ENCODE peak calls at places on chromosomes 2 and 18, in six cellular contexts. T is psoas muscle, A is lower lobe of right lung, V is heart right ventricle, O is upper lobe of right lung, C is GM23338. J is an unnamed sample.

GRCh38 chr2:191866675-191867506 is 20.0 kb upstream of the CAVIN2 start:
- ATAC-seq in T (peak; percentile 81), A (peak; percentile 92), V (peak; percentile 90), C (no peak), O (peak; percentile 88), J (peak; percentile 93)

GRCh38 chr2:159653962-159654361 is 37.6 kb upstream of the BAZ2B start:
- ATAC-seq in O (no peak), C (no peak), T (no peak), V (no peak), A (no peak), J (no peak)

GRCh38 chr2:60488291-60488690 is 65.2 kb downstream of the BCL11A start:
- ATAC-seq in A (no peak), T (no peak), O (no peak), V (no peak), C (no peak), J (no peak)

GRCh38 chr2:123738643-123739042 is 286.4 kb upstream of the CNTNAP5 start:
- ATAC-seq in O (peak; percentile 72), V (no peak), T (no peak), A (peak; percentile 37), C (no peak), J (no peak)

GRCh38 chr2:109201465-109202420 is 72.7 kb downstream of the SH3RF3 start:
- ATAC-seq in C (no peak), V (peak; percentile 35), T (peak; percentile 35), A (no peak), O (no peak), J (no peak)

GRCh38 chr2:217941886-217942728 is 60.7 kb downstream of the TNS1 start:
- ATAC-seq in C (no peak), V (no peak), T (no peak), O (peak; percentile 55), A (peak; percentile 46), J (no peak)

GRCh38 chr2:238155761-238156694 is 2.7 kb upstream of the ERFE start:
- ATAC-seq in O (no peak), A (no peak), C (no peak), V (no peak), T (peak; percentile 2), J (no peak)

GRCh38 chr18:35176925-35177324 is 63.9 kb upstream of the ZNF397 start:
- ATAC-seq in V (no peak), C (no peak), O (no peak), T (no peak), A (no peak), J (no peak)

GRCh38 chr2:218444692-218445357 is 25.9 kb downstream of the VIL1 start:
- ATAC-seq in O (no peak), A (no peak), T (no peak), C (no peak), V (no peak), J (no peak)

GRCh38 chr18:41731887-41732286 is 223.1 kb upstream of the PIK3C3 start:
- ATAC-seq in V (no peak), C (no peak), A (no peak), T (no peak), O (no peak), J (no peak)

GRCh38 chr18:58567453-58568196 is 61.3 kb downstream of the ALPK2 start:
- ATAC-seq in C (no peak), A (no peak), T (peak; percentile 78), O (no peak), V (peak; percentile 63), J (no peak)

GRCh38 chr18:22200611-22201225 is 31.3 kb downstream of the GATA6 start:
- ATAC-seq in T (no peak), C (peak; percentile 89), A (no peak), V (peak; percentile 58), O (peak; percentile 43), J (no peak)

GRCh38 chr2:99861376-99861760 is 281.0 kb downstream of the AFF3 start:
- ATAC-seq in C (no peak), A (no peak), T (no peak), O (no peak), V (no peak), J (no peak)

GRCh38 chr2:14081526-14081925 is 551.0 kb upstream of the LRATD1 start:
- ATAC-seq in O (no peak), C (no peak), V (no peak), T (no peak), A (no peak), J (no peak)

GRCh38 chr2:180655393-180655792 is 325.0 kb upstream of the UBE2E3 start:
- ATAC-seq in T (no peak), O (no peak), C (no peak), A (no peak), V (no peak), J (no peak)

GRCh38 chr2:86314125-86314524 is 23.3 kb downstream of the REEP1 start:
- ATAC-seq in V (peak; percentile 19), A (no peak), T (peak; percentile 72), O (no peak), C (no peak), J (peak; percentile 70)

GRCh38 chr18:46672062-46672970 is 15.3 kb upstream of the LOXHD1 start:
- ATAC-seq in C (no peak), A (no peak), V (no peak), O (no peak), T (no peak), J (no peak)

GRCh38 chr2:239293450-239294430 is 107.1 kb downstream of the HDAC4 start:
- ATAC-seq in A (peak; percentile 16), O (peak; percentile 44), T (no peak), V (no peak), C (no peak), J (no peak)

GRCh38 chr2:236705295-236706114 is 135.9 kb downstream of the ACKR3 start:
- ATAC-seq in T (peak; percentile 61), A (peak; percentile 65), V (peak; percentile 38), O (peak; percentile 64), C (no peak), J (peak; percentile 82)

GRCh38 chr2:197782121-197782520 is 3.0 kb downstream of the BOLL start:
- ATAC-seq in A (no peak), T (no peak), V (no peak), C (no peak), O (no peak), J (no peak)

GRCh38 chr2:65553504-65554074 is 121.2 kb upstream of the SPRED2 start:
- ATAC-seq in V (no peak), T (no peak), C (no peak), A (no peak), O (no peak), J (no peak)

GRCh38 chr18:64037812-64038414 is 68.0 kb downstream of the SERPINB8 start:
- ATAC-seq in V (no peak), O (no peak), C (peak; percentile 70), T (no peak), A (no peak), J (no peak)
- TF ChIP-seq CTCF in V (peak; percentile 38), O (peak; percentile 58), C (peak; percentile 77), T (peak; percentile 21), A (peak; percentile 52), J (peak; percentile 10)

GRCh38 chr2:12701786-12702660 is 14.7 kb upstream of the TRIB2 start:
- ATAC-seq in T (no peak), O (no peak), A (no peak), V (no peak), C (no peak), J (no peak)
- H3K4me3 ChIP-seq in T (no peak overlapping the region), O (no peak overlapping the region), A (no peak overlapping the region), V (no peak overlapping the region), C (no peak overlapping the region), J (no peak overlapping the region)

DNA sequence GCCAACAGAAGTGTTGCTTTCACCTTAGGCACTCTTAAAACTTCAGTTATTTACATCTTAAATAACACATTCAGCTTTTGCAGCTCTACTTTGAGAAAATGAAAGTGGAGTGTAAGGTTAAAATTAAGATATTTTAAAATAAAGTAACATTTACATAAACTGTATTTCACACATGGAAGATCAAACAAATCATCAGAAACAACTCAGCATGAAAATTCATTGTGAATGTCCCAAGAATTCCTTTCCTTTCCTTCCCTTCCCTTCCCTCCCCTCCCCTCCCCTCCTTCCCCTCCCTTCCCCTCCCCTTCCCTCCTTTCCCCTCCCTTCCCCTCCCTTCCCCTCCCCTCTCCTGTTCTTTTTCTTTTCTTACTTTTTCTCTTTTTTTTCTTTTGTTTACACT is 238.0 kb upstream of the DOK6 start:
- ATAC-seq in V (no peak), O (no peak), T (no peak), A (no peak), C (no peak), J (no peak)
- TF ChIP-seq CTCF in V (no peak), O (no peak), T (no peak), A (no peak), C (no peak), J (no peak)

GRCh38 chr2:168429988-168430387 is 26.1 kb upstream of the CERS6 start:
- ATAC-seq in A (no peak), O (no peak), T (no peak), V (no peak), C (no peak), J (no peak)

GRCh38 chr2:168430431-168430830 is 25.6 kb upstream of the CERS6 start:
- ATAC-seq in T (no peak), A (no peak), C (no peak), V (no peak), O (no peak), J (no peak)

GRCh38 chr2:168432100-168432499 is 24.0 kb upstream of the CERS6 start:
- ATAC-seq in A (no peak), V (no peak), O (no peak), T (no peak), C (no peak), J (no peak)

GRCh38 chr2:168432565-168433186 is 23.4 kb upstream of the CERS6 start:
- ATAC-seq in T (no peak), V (no peak), C (no peak), O (no peak), A (no peak), J (no peak)

GRCh38 chr2:168431301-168432024 is 24.6 kb upstream of the CERS6 start:
- ATAC-seq in V (no peak), O (no peak), C (no peak), A (no peak), T (no peak), J (no peak)
- H3K4me3 ChIP-seq in V (no peak overlapping the region), O (no peak overlapping the region), C (no peak overlapping the region), A (no peak overlapping the region), T (no peak overlapping the region), J (no peak overlapping the region)

GRCh38 chr2:74461187-74462053 is 3.2 kb downstream of the WBP1 start:
- ATAC-seq in O (no peak), A (no peak), T (no peak), V (no peak), C (peak; percentile 1), J (no peak)
- TF ChIP-seq CTCF in O (no peak), A (no peak), T (no peak), V (no peak), C (peak; percentile 55), J (no peak)

DNA sequence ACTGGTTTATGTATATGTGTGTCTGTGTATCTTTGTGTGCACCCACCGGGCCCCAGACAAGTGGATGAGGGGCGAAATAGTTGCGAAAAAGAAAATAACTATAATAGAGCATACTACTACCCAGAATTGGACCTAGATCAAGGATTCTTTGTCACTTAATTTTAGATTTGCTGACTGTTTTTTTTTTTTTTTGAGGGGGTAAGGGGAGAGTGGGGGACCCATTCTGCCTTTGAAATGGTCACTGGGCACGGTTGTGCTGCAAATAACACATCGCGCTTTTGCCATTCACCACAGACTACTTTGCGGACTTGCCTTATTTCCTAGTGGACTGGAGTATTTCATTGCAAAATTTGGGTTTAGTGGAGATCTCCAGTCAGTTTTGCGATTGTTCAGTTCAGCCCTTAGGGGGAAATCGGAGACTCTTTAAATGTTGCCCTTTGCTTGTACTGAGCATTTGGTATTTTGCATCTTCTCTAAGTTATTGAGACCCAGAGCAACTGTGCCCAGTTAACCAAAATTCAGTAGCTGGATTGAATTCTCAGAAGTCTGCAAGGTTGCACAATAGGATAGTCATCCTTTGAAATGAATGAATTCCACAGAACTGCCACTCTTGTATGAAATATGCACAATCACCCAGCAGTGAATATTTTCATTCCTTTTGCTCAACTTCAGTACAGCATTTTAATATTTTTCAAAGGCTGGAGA is 2.8 kb downstream of the TRIB2 start:
- ATAC-seq in C (no peak), A (no peak), T (no peak), O (no peak), V (no peak), J (no peak)
- H3K4me3 ChIP-seq in C (peak overlapping the region; percentile 98), A (peak overlapping the region; percentile 88), T (peak overlapping the region; percentile 90), O (peak overlapping the region; percentile 93), V (peak overlapping the region; percentile 97), J (peak overlapping the region; percentile 48)